ENCODE peak calls at places on chromosome 20, in seven cellular contexts. C, H, A, Y, W, Q and R are unnamed samples.
A peak's percentile ranks its signal among the peaks of the same experiment; 100 is the strongest.

GRCh38 chr20:54475334-54476287 is at the start of gene DOK5:
- DNase-seq in C (no peak), H (no peak), A (no peak), Y (peak; percentile 83), W (peak; percentile 71), Q (no peak), R (peak; percentile 16)

GRCh38 chr20:10861619-10862018 is 187.8 kb upstream of the JAG1 start:
- DNase-seq in C (no peak), H (no peak), A (peak; percentile 61), Y (no peak), W (peak; percentile 37), Q (no peak), R (no peak)

GRCh38 chr20:41187668-41188067 is 50.3 kb downstream of the PLCG1 start:
- DNase-seq in C (no peak), H (no peak), A (no peak), Y (no peak), W (no peak), Q (no peak), R (no peak)

GRCh38 chr20:17430515-17430914 is 100.7 kb downstream of the BFSP1 start:
- DNase-seq in C (no peak), H (no peak), A (peak; percentile 13), Y (no peak), W (no peak), Q (no peak), R (no peak)

GRCh38 chr20:62557425-62557824 is 81.6 kb upstream of the GATA5 start:
- DNase-seq in C (peak; percentile 80), H (no peak), A (peak; percentile 6), Y (no peak), W (no peak), Q (no peak), R (no peak)

GRCh38 chr20:62752181-62752670 is 43.6 kb downstream of the NTSR1 start:
- DNase-seq in C (no peak), H (no peak), A (no peak), Y (no peak), W (no peak), Q (no peak), R (no peak)

GRCh38 chr20:52291109-52291508 is 99.5 kb upstream of the ZFP64 start:
- DNase-seq in C (no peak), H (no peak), A (no peak), Y (no peak), W (no peak), Q (no peak), R (no peak)

GRCh38 chr20:15619341-15619740 is 953.9 kb downstream of the KIF16B start:
- DNase-seq in C (no peak), H (no peak), A (no peak), Y (no peak), W (no peak), Q (no peak), R (no peak)

GRCh38 chr20:57047281-57048026 is 219.0 kb downstream of the BMP7 start:
- DNase-seq in C (no peak), H (no peak), A (no peak), Y (no peak), W (no peak), Q (no peak), R (no peak)

GRCh38 chr20:24131281-24131680 is 142.7 kb upstream of the GGTLC1 start:
- DNase-seq in C (no peak), H (no peak), A (peak; percentile 93), Y (no peak), W (no peak), Q (no peak), R (no peak)

GRCh38 chr20:57205625-57206219 is 60.7 kb downstream of the BMP7 start:
- DNase-seq in C (peak; percentile 55), H (no peak), A (peak; percentile 51), Y (peak; percentile 21), W (peak; percentile 9), Q (no peak), R (no peak)

GRCh38 chr20:60559462-60559861 is 601.2 kb downstream of the CDH26 start:
- DNase-seq in C (no peak), H (no peak), A (no peak), Y (no peak), W (no peak), Q (no peak), R (no peak)

GRCh38 chr20:56554869-56555268 is 21.8 kb downstream of the FAM209B start:
- DNase-seq in C (peak; percentile 70), H (peak; percentile 95), A (peak; percentile 97), Y (peak; percentile 97), W (peak; percentile 91), Q (no peak), R (peak; percentile 80)

GRCh38 chr20:41411458-41411857 is 44.8 kb upstream of the EMILIN3 start:
- DNase-seq in C (no peak), H (no peak), A (peak; percentile 36), Y (peak; percentile 55), W (peak; percentile 56), Q (no peak), R (peak; percentile 34)

GRCh38 chr20:33826270-33826897 is 15.2 kb downstream of the CHMP4B start:
- DNase-seq in C (no peak), H (no peak), A (peak; percentile 28), Y (no peak), W (no peak), Q (no peak), R (no peak)

GRCh38 chr20:22346716-22347115 is 237.7 kb downstream of the FOXA2 start:
- DNase-seq in C (no peak), H (no peak), A (peak; percentile 44), Y (no peak), W (no peak), Q (no peak), R (peak; percentile 30)

GRCh38 chr20:10297684-10298240 is 79.1 kb downstream of the SNAP25 start:
- DNase-seq in C (no peak), H (no peak), A (no peak), Y (peak; percentile 40), W (no peak), Q (no peak), R (no peak)

GRCh38 chr20:52971498-52972189 is 514 bp upstream of the TSHZ2 start:
- DNase-seq in C (no peak), H (no peak), A (no peak), Y (no peak), W (no peak), Q (no peak), R (no peak)

GRCh38 chr20:32445539-32446273 is 87.6 kb downstream of the ASXL1 start:
- DNase-seq in C (no peak), H (no peak), A (peak; percentile 22), Y (no peak), W (no peak), Q (peak; percentile 13), R (peak; percentile 53)

GRCh38 chr20:35664544-35665206 is at the start of the genes CPNE1 and RBM12:
- DNase-seq in C (peak; percentile 95), H (peak; percentile 88), A (peak; percentile 91), Y (peak; percentile 94), W (peak; percentile 93), Q (peak; percentile 93), R (peak; percentile 94)